ENCODE peak calls at places on chromosomes 6 and 20, in eight cellular contexts. I is T-helper 2 cell, N is AG08396, K is T-helper 17 cell, P is breast epithelium, M is fibroblast of gingiva, G is hippocampal formation, X is M059J. W is an unnamed sample.

GRCh38 chr20:25285091-25285647 is 37.3 kb downstream of the PYGB start:
- DNase-seq in X (no peak), P (peak), G (no peak), K (no peak), M (no peak), N (no peak), I (no peak), W (no peak)

GRCh38 chr20:62715201-62715600 is 6.6 kb downstream of the NTSR1 start:
- DNase-seq in I (no peak), K (no peak), N (no peak), M (no peak), G (no peak), P (no peak), X (no peak), W (no peak)

GRCh38 chr6:54810182-54810581 is 36.4 kb upstream of the FAM83B start:
- DNase-seq in N (no peak), X (no peak), P (no peak), I (no peak), M (no peak), G (no peak), K (no peak), W (no peak)

GRCh38 chr6:143941852-143942627 is 66.0 kb downstream of the PLAGL1 start:
- DNase-seq in P (no peak), G (no peak), M (peak), N (peak), K (peak), I (peak), X (peak), W (peak)

GRCh38 chr6:45222380-45222779 is 105.8 kb upstream of the RUNX2 start:
- DNase-seq in K (no peak), I (no peak), P (no peak), N (no peak), X (no peak), G (no peak), M (no peak), W (no peak)

GRCh38 chr6:129695373-129696027 is 14.5 kb downstream of the ARHGAP18 start:
- DNase-seq in P (no peak), G (no peak), M (no peak), K (no peak), X (no peak), N (no peak), I (peak), W (no peak)

GRCh38 chr20:50314326-50314725 is 123.7 kb downstream of the CEBPB start:
- DNase-seq in M (no peak), N (no peak), G (no peak), I (no peak), K (no peak), X (no peak), P (peak), W (no peak)

GRCh38 chr6:27388293-27389197 is at the start of gene ZNF391:
- DNase-seq in M (peak), G (peak), X (peak), N (peak), P (peak), K (peak), I (peak), W (peak)

GRCh38 chr6:38997128-38997761 is 51.3 kb upstream of the GLP1R start:
- DNase-seq in N (no peak), G (no peak), P (no peak), M (no peak), X (peak), K (no peak), I (peak), W (no peak)

W was measured in HTR-8/SVneo.